ENCODE peak calls at places on chromosome X, in five cellular contexts. One of them, this sample, is unnamed.

GRCh38 chrX:21657318-21658151 is 595 bp downstream of the KLHL34 start:
- DNase-seq in A549: no peak
- DNase-seq in H1: no peak
- DNase-seq in stomach: no peak
- DNase-seq in right lobe of liver: no peak
- DNase-seq in this sample: no peak

GRCh38 chrX:3788494-3789233 is 75.2 kb upstream of the PRKX start:
- DNase-seq in A549: no peak
- DNase-seq in H1: no peak
- DNase-seq in stomach: no peak
- DNase-seq in right lobe of liver: no peak
- DNase-seq in this sample: no peak

GRCh38 chrX:155611302-155611701 is 1.4 kb downstream of the TMLHE start:
- DNase-seq in A549: no peak
- DNase-seq in H1: no peak
- DNase-seq in stomach: no peak
- DNase-seq in right lobe of liver: no peak
- DNase-seq in this sample: no peak

GRCh38 chrX:109347618-109348017 is 134.3 kb downstream of the GUCY2F start:
- DNase-seq in A549: no peak
- DNase-seq in H1: no peak
- DNase-seq in stomach: no peak
- DNase-seq in right lobe of liver: no peak
- DNase-seq in this sample: no peak

GRCh38 chrX:135985974-135986312 is 708 bp downstream of the SLC9A6 start:
- DNase-seq in A549: no peak
- DNase-seq in H1: no peak
- DNase-seq in stomach: no peak
- DNase-seq in right lobe of liver: no peak
- DNase-seq in this sample: no peak

GRCh38 chrX:24676403-24677024 is 17.2 kb upstream of the POLA1 start:
- DNase-seq in A549: peak; percentile 22
- DNase-seq in H1: no peak
- DNase-seq in stomach: no peak
- DNase-seq in right lobe of liver: no peak
- DNase-seq in this sample: no peak

GRCh38 chrX:10769165-10769564 is 148.8 kb upstream of the MID1 start:
- DNase-seq in A549: peak; percentile 32
- DNase-seq in H1: no peak
- DNase-seq in stomach: no peak
- DNase-seq in right lobe of liver: no peak
- DNase-seq in this sample: no peak

GRCh38 chrX:23752740-23753435 is 9.8 kb upstream of the ACOT9 start:
- DNase-seq in A549: no peak
- DNase-seq in H1: no peak
- DNase-seq in stomach: no peak
- DNase-seq in right lobe of liver: no peak
- DNase-seq in this sample: no peak

GRCh38 chrX:29453333-29453732 is 762.0 kb upstream of the MAGEB2 start:
- DNase-seq in A549: no peak
- DNase-seq in H1: no peak
- DNase-seq in stomach: no peak
- DNase-seq in right lobe of liver: no peak
- DNase-seq in this sample: no peak

GRCh38 chrX:17374619-17375360 is at the start of gene NHS:
- DNase-seq in A549: peak; percentile 68
- DNase-seq in H1: peak; percentile 43
- DNase-seq in stomach: peak; percentile 65
- DNase-seq in right lobe of liver: peak; percentile 57
- DNase-seq in this sample: no peak

GRCh38 chrX:56789518-56790070 is 60.6 kb downstream of the NBDY start:
- DNase-seq in A549: no peak
- DNase-seq in H1: no peak
- DNase-seq in stomach: peak; percentile 0
- DNase-seq in right lobe of liver: peak; percentile 5
- DNase-seq in this sample: no peak

GRCh38 chrX:68500105-68500504 is 1.3 kb downstream of the YIPF6 start:
- DNase-seq in A549: no peak
- DNase-seq in H1: no peak
- DNase-seq in stomach: no peak
- DNase-seq in right lobe of liver: no peak
- DNase-seq in this sample: no peak
- H3K4me3 ChIP-seq in A549: peak overlapping the region; percentile 75
- H3K4me3 ChIP-seq in H1: no peak overlapping the region
- H3K4me3 ChIP-seq in stomach: peak overlapping the region; percentile 58
- H3K4me3 ChIP-seq in right lobe of liver: no peak overlapping the region
- H3K4me3 ChIP-seq in this sample: no peak overlapping the region

DNA sequence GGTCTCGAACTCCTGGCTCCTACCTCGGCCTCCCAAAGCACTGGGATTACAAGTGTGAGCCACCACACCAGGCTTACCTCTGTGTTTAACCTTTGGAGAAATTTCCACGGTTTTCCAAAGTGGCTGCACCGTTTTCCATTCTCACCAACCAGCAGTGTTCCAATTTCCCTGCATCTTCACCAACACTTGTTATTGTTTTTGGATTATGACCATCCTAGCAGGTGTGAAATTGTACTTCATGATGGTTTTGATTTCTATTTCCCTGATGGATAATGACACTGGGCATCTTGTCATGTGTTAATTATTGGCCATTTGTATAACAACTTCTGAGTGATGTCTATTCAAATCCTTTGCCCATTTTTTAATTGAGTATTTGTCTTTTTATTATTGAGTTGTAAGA is 2.7 kb upstream of the MAP3K15 start:
- DNase-seq in A549: no peak
- DNase-seq in H1: no peak
- DNase-seq in stomach: no peak
- DNase-seq in right lobe of liver: no peak
- DNase-seq in this sample: no peak
- TF ChIP-seq POLR2A in A549: no peak
- TF ChIP-seq POLR2A in H1: no peak
- TF ChIP-seq POLR2A in stomach: no peak
- TF ChIP-seq POLR2A in right lobe of liver: no peak
- TF ChIP-seq POLR2A in this sample: no peak

GRCh38 chrX:115561605-115562491 is 874 bp downstream of the PLS3 start:
- DNase-seq in A549: peak; percentile 33
- DNase-seq in H1: no peak
- DNase-seq in stomach: peak; percentile 28
- DNase-seq in right lobe of liver: peak; percentile 64
- DNase-seq in this sample: no peak

GRCh38 chrX:115562492-115562872 is 1.5 kb downstream of the PLS3 start:
- DNase-seq in A549: peak; percentile 19
- DNase-seq in H1: no peak
- DNase-seq in stomach: no peak
- DNase-seq in right lobe of liver: no peak
- DNase-seq in this sample: no peak

GRCh38 chrX:115560211-115560977 is 580 bp upstream of the PLS3 start:
- DNase-seq in A549: peak; percentile 60
- DNase-seq in H1: no peak
- DNase-seq in stomach: no peak
- DNase-seq in right lobe of liver: no peak
- DNase-seq in this sample: no peak

GRCh38 chrX:115559672-115560071 is 1.3 kb upstream of the PLS3 start:
- DNase-seq in A549: peak; percentile 40
- DNase-seq in H1: no peak
- DNase-seq in stomach: no peak
- DNase-seq in right lobe of liver: no peak
- DNase-seq in this sample: no peak

DNA sequence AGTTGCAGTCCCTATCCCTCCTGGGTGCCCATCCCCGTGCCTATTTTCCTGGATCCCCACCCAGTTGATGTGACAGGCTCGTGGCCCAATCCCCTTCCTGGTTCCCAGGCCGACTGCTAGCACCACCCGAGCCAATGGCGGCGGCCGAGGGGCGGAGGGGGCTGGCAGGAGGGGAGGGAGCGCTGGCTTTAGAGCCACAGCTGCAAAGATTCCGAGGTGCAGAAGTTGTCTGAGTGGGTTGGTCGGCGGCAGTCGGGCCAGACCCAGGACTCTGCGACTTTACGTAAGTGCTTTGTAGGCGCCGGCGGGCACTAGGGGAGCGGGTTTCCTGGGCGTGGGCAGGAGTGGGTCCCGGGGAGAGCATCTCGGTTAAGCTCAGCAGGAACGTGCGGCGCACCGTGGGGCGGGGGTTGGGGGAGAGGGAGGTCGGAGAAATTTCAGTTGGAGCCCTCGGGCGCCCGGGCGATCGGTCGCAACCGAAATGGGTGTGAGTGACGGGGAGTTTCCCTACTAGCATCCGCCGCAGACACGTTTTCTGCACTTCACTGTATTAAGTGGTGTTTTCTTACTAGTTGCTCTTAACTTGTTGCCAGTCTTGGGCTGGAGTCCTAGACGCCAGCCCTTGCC is at the start of gene PLS3:
- DNase-seq in A549: peak; percentile 89
- DNase-seq in H1: peak; percentile 46
- DNase-seq in stomach: peak; percentile 76
- DNase-seq in right lobe of liver: peak; percentile 94
- DNase-seq in this sample: peak; percentile 2
- H3K27ac ChIP-seq in A549: peak within 1 kb of the TSS; percentile 95
- H3K27ac ChIP-seq in H1: peak within 1 kb of the TSS; percentile 73
- H3K27ac ChIP-seq in stomach: peak within 1 kb of the TSS; percentile 90
- H3K27ac ChIP-seq in right lobe of liver: peak within 1 kb of the TSS; percentile 85
- H3K27ac ChIP-seq in this sample: peak within 1 kb of the TSS; percentile 90

DNA sequence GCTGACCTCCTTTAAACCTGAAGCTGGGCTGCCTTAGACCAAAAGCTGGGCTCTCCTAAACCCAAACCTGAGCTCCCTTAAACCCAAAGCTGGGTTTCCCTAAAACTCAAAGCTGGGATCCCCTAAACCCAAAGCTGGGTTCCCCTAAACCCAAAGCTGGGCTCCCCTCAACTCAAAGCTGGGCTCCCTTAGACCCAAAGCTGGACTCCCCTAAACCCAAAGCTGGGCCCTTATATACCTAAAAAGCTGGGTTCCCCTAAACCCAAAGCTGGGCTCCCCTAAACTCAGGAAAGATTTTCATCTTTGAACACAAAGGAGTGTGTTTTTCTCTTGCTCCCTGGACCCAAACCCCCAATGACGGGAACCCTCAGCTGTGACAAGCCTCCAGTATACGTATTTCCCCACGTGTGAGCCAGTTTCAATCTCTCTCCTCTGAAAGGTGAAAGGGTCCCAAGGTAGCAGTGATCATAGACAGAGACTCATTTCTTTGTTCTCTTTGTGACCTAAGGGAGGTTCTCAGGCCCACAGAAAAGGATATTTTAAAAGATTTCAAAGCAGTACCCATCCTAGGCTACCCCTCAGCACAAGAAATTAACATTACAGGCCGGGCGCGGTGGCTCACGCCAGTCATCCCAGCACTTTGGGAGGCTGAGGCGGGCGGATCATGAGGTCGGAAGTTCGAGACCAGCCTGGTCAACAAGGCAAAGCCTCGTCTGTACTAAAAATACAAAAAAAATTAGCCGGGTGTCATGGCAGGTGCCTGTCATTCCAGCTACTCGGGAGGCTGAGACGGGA is 31.3 kb upstream of the ASMTL start:
- DNase-seq in A549: no peak
- DNase-seq in H1: no peak
- DNase-seq in stomach: no peak
- DNase-seq in right lobe of liver: no peak
- DNase-seq in this sample: no peak
- H3K4me3 ChIP-seq in A549: no peak overlapping the region
- H3K4me3 ChIP-seq in H1: no peak overlapping the region
- H3K4me3 ChIP-seq in stomach: no peak overlapping the region
- H3K4me3 ChIP-seq in right lobe of liver: no peak overlapping the region
- H3K4me3 ChIP-seq in this sample: no peak overlapping the region